ENCODE peak calls at places on chromosomes 7 and 10, in ten cellular contexts. F is occipital lobe, I is Calu3, E is NCI-H226, G is ELF-1, V is epithelial cell of proximal tubule, J is NCI-H1105 treated with DMSO at 0.1 percent for 48 hours, U is posterior vena cava, O is A172, R is nucleus accumbens. H is an unnamed sample.

GRCh38 chr7:134186801-134187200 is 59.7 kb downstream of the LRGUK start:
- DNase-seq in V (no peak), J (no peak), F (no peak), O (no peak), R (no peak), E (no peak), G (no peak), I (no peak), U (no peak), H (no peak)

GRCh38 chr7:126696639-126697038 is 556.1 kb downstream of the GRM8 start:
- DNase-seq in O (no peak), G (no peak), U (no peak), J (no peak), E (no peak), F (no peak), R (no peak), V (no peak), I (no peak), H (no peak)

GRCh38 chr10:42551582-42552187 is 86.7 kb downstream of the ZNF33B start:
- DNase-seq in F (no peak), R (no peak), J (no peak), I (no peak), U (no peak), E (no peak), O (no peak), V (no peak), G (peak), H (no peak)

GRCh38 chr10:73590881-73591577 is at the start of gene USP54:
- DNase-seq in I (peak), U (no peak), R (peak), J (no peak), O (peak), F (peak), G (peak), V (peak), E (peak), H (no peak)

GRCh38 chr7:129343099-129343700 is 91.0 kb upstream of the STRIP2 start:
- DNase-seq in U (no peak), I (peak), R (no peak), F (no peak), G (no peak), V (peak), O (peak), J (peak), E (no peak), H (no peak)

GRCh38 chr7:116544488-116544887 is 19.7 kb downstream of the CAV1 start:
- DNase-seq in V (no peak), O (no peak), G (no peak), J (no peak), E (no peak), F (no peak), I (no peak), R (no peak), U (no peak), H (no peak)

GRCh38 chr10:72337722-72338121 is 17.0 kb downstream of the DNAJB12 start:
- DNase-seq in I (no peak), O (no peak), R (no peak), J (no peak), E (no peak), G (no peak), U (no peak), F (no peak), V (no peak), H (no peak)

GRCh38 chr7:158076656-158077055 is 511.0 kb downstream of the PTPRN2 start:
- DNase-seq in I (no peak), U (peak), J (no peak), O (no peak), E (no peak), G (no peak), V (no peak), F (no peak), R (no peak), H (no peak)

GRCh38 chr10:51029172-51029641 is 45.1 kb upstream of the PRKG1 start:
- DNase-seq in O (no peak), J (no peak), F (no peak), I (no peak), R (no peak), G (no peak), V (no peak), E (no peak), U (no peak), H (no peak)

GRCh38 chr7:70525991-70526390 is 606.0 kb upstream of the GALNT17 start:
- DNase-seq in F (peak), J (no peak), U (no peak), I (no peak), R (no peak), E (no peak), G (no peak), V (no peak), O (no peak), H (no peak)

GRCh38 chr7:11754123-11754522 is 77.9 kb downstream of the THSD7A start:
- DNase-seq in F (no peak), G (no peak), U (no peak), O (no peak), E (no peak), R (no peak), J (no peak), V (no peak), I (no peak), H (no peak)